ENCODE peak calls at places on chromosomes 7 and 10, in ten cellular contexts. K is endothelial cell of umbilical vein, L is HCT116, O is PC-3, U is fibroblast of lung, H is A673, D is hepatocyte, J is GM23248, M is GM12878, R is keratinocyte. V is an unnamed sample.

GRCh38 chr10:67722113-67722512 is 26.1 kb upstream of the CTNNA3 start:
- DNase-seq in K (no peak), L (no peak), O (no peak), U (no peak), H (no peak), D (no peak), J (no peak), M (no peak), R (no peak), V (no peak)

GRCh38 chr7:83655951-83656556 is 7.1 kb upstream of the SEMA3E start:
- DNase-seq in K (peak), L (peak), O (peak), U (peak), H (peak), D (peak), J (peak), M (peak), R (no peak), V (no peak)

GRCh38 chr10:114042895-114043531 is 653 bp upstream of the ADRB1 start:
- DNase-seq in K (peak), L (peak), O (no peak), U (peak), H (peak), D (peak), J (peak), M (no peak), R (no peak), V (no peak)

GRCh38 chr7:134374291-134374690 is 57.6 kb upstream of the SLC35B4 start:
- DNase-seq in K (no peak), L (no peak), O (no peak), U (no peak), H (no peak), D (peak), J (no peak), M (no peak), R (no peak), V (no peak)

GRCh38 chr7:106290319-106290718 is 5.5 kb upstream of the NAMPT start:
- DNase-seq in K (no peak), L (no peak), O (no peak), U (no peak), H (no peak), D (peak), J (no peak), M (no peak), R (no peak), V (no peak)

GRCh38 chr7:55545496-55545895 is 26.8 kb downstream of the VOPP1 start:
- DNase-seq in K (no peak), L (no peak), O (peak), U (peak), H (peak), D (no peak), J (peak), M (no peak), R (peak), V (no peak)

GRCh38 chr7:82348251-82348650 is 95.3 kb downstream of the CACNA2D1 start:
- DNase-seq in K (no peak), L (no peak), O (no peak), U (peak), H (no peak), D (no peak), J (no peak), M (no peak), R (no peak), V (no peak)

GRCh38 chr7:503575-504111 is 16.0 kb downstream of the PDGFA start:
- DNase-seq in K (no peak), L (no peak), O (no peak), U (no peak), H (no peak), D (peak), J (no peak), M (no peak), R (no peak), V (no peak)

GRCh38 chr7:42686594-42687156 is 225.2 kb downstream of the C7orf25 start:
- DNase-seq in K (no peak), L (no peak), O (no peak), U (no peak), H (peak), D (no peak), J (no peak), M (no peak), R (no peak), V (no peak)

GRCh38 chr10:34111179-34111578 is 703.9 kb downstream of the PARD3 start:
- DNase-seq in K (no peak), L (no peak), O (no peak), U (no peak), H (no peak), D (no peak), J (no peak), M (no peak), R (no peak), V (no peak)

GRCh38 chr7:19522486-19522885 is 186.4 kb downstream of the POLR1F start:
- DNase-seq in K (no peak), L (no peak), O (peak), U (peak), H (no peak), D (no peak), J (peak), M (no peak), R (no peak), V (no peak)

GRCh38 chr7:2862831-2863361 is 18.8 kb upstream of the GNA12 start:
- DNase-seq in K (no peak), L (no peak), O (peak), U (peak), H (no peak), D (no peak), J (no peak), M (no peak), R (no peak), V (no peak)

GRCh38 chr7:149883452-149883861 is 9.7 kb downstream of the ATP6V0E2 start:
- DNase-seq in K (peak), L (peak), O (peak), U (peak), H (peak), D (peak), J (peak), M (no peak), R (no peak), V (no peak)

GRCh38 chr10:86348321-86349210 is 18.0 kb downstream of the GRID1 start:
- DNase-seq in K (no peak), L (no peak), O (peak), U (no peak), H (no peak), D (no peak), J (no peak), M (no peak), R (no peak), V (no peak)

GRCh38 chr7:12638851-12639467 is 48.5 kb upstream of the ARL4A start:
- DNase-seq in K (peak), L (peak), O (peak), U (peak), H (peak), D (peak), J (peak), M (no peak), R (no peak), V (peak)

GRCh38 chr10:6089334-6090219 is 743 bp downstream of the RBM17 start:
- DNase-seq in K (peak), L (no peak), O (peak), U (no peak), H (peak), D (peak), J (peak), M (no peak), R (peak), V (no peak)

GRCh38 chr10:74754397-74754796 is 72.0 kb upstream of the KAT6B start:
- DNase-seq in K (no peak), L (no peak), O (no peak), U (no peak), H (no peak), D (no peak), J (no peak), M (no peak), R (no peak), V (no peak)

GRCh38 chr7:45088146-45088701 is 545 bp downstream of the NACAD start:
- DNase-seq in K (no peak), L (no peak), O (no peak), U (no peak), H (no peak), D (no peak), J (no peak), M (no peak), R (no peak), V (no peak)

GRCh38 chr7:84823530-84823929 is 363.3 kb downstream of the SEMA3D start:
- DNase-seq in K (no peak), L (no peak), O (no peak), U (no peak), H (no peak), D (no peak), J (no peak), M (no peak), R (no peak), V (no peak)

GRCh38 chr7:74372511-74373111 is 81.1 kb upstream of the GTF2IRD1 start:
- DNase-seq in K (no peak), L (no peak), O (no peak), U (peak), H (no peak), D (peak), J (no peak), M (no peak), R (no peak), V (no peak)

GRCh38 chr10:2119316-2119715 is 382.0 kb upstream of the ADARB2 start:
- DNase-seq in K (no peak), L (no peak), O (peak), U (no peak), H (no peak), D (no peak), J (no peak), M (no peak), R (peak), V (no peak)

GRCh38 chr7:105839271-105839670 is 37.1 kb downstream of the ATXN7L1 start:
- DNase-seq in K (no peak), L (no peak), O (no peak), U (no peak), H (no peak), D (no peak), J (no peak), M (no peak), R (no peak), V (no peak)

GRCh38 chr7:112540839-112541577 is 60.2 kb downstream of the LSMEM1 start:
- DNase-seq in K (no peak), L (no peak), O (peak), U (no peak), H (no peak), D (no peak), J (peak), M (no peak), R (no peak), V (no peak)

GRCh38 chr10:71740069-71740468 is 20.5 kb upstream of the C10orf105 start:
- DNase-seq in K (no peak), L (no peak), O (no peak), U (peak), H (no peak), D (peak), J (no peak), M (no peak), R (no peak), V (no peak)

GRCh38 chr7:30788640-30789333 is 17.6 kb downstream of the MINDY4 start:
- DNase-seq in K (no peak), L (no peak), O (no peak), U (no peak), H (no peak), D (no peak), J (no peak), M (no peak), R (no peak), V (no peak)

GRCh38 chr10:47369251-47369894 is 14.7 kb downstream of the ZNF488 start:
- DNase-seq in K (no peak), L (no peak), O (no peak), U (no peak), H (no peak), D (no peak), J (no peak), M (no peak), R (no peak), V (no peak)

GRCh38 chr10:70331486-70332268 is 47.9 kb upstream of the NPFFR1 start:
- DNase-seq in K (peak), L (peak), O (peak), U (peak), H (peak), D (peak), J (peak), M (peak), R (peak), V (peak)

GRCh38 chr7:2416659-2417058 is 13.2 kb downstream of the CHST12 start:
- DNase-seq in K (no peak), L (no peak), O (no peak), U (no peak), H (no peak), D (no peak), J (no peak), M (no peak), R (no peak), V (no peak)

GRCh38 chr7:100825760-100826545 is 1.4 kb downstream of the EPHB4 start:
- DNase-seq in K (peak), L (no peak), O (peak), U (peak), H (peak), D (peak), J (peak), M (no peak), R (no peak), V (no peak)

GRCh38 chr10:132676193-132676891 is 109.6 kb downstream of the NKX6-2 start:
- DNase-seq in K (no peak), L (no peak), O (no peak), U (no peak), H (no peak), D (no peak), J (no peak), M (no peak), R (no peak), V (no peak)

GRCh38 chr10:84542552-84542951 is 214.2 kb downstream of the CCSER2 start:
- DNase-seq in K (no peak), L (no peak), O (no peak), U (no peak), H (no peak), D (no peak), J (no peak), M (no peak), R (no peak), V (no peak)

GRCh38 chr10:117226813-117227451 is 14.0 kb upstream of the SLC18A2 start:
- DNase-seq in K (peak), L (peak), O (peak), U (no peak), H (peak), D (peak), J (peak), M (no peak), R (no peak), V (no peak)

GRCh38 chr10:125159932-125160855 is at the start of gene CTBP2:
- DNase-seq in K (peak), L (peak), O (peak), U (peak), H (peak), D (peak), J (peak), M (no peak), R (no peak), V (no peak)

GRCh38 chr7:2631924-2632716 is at the start of gene TTYH3:
- DNase-seq in K (peak), L (no peak), O (no peak), U (no peak), H (no peak), D (no peak), J (no peak), M (no peak), R (no peak), V (no peak)

DNA sequence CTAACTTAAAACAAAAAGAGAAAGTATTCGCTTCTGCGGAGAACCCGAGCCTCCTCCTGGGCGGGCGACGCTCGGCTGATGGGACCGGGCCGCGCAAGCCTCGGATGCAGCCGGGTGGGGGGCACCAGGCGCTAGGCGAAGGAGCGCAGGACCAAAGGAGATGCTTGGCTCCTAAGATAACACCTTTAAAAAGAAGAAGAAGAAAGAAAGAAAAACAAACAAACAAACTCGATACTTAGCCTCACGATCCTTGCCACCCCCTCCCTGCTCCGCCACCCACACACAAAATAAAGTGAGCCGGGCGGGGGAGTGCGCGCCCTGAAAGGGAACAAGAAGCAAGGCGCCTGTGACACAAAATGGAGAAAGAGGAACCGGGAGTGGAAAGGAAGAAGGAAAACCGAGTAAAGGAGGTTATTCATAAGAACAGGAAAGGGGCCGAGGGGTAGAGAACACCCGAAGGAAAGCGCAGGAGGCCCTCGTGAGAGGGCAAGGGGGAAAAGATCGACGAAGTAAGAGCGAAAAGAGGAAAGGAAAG is 34.0 kb upstream of the EBLN1 start:
- DNase-seq in K (peak), L (no peak), O (peak), U (peak), H (peak), D (peak), J (peak), M (no peak), R (no peak), V (no peak)
- TF ChIP-seq EZH2 in K (no peak), L (no peak), O (no peak), U (no peak), H (no peak), D (no peak), J (no peak), M (no peak), R (no peak), V (no peak)

GRCh38 chr7:108000875-108001758 is 1.8 kb downstream of the LAMB1 start:
- DNase-seq in K (peak), L (no peak), O (peak), U (peak), H (peak), D (peak), J (peak), M (no peak), R (no peak), V (no peak)

GRCh38 chr7:108003591-108003935 is 602 bp upstream of the LAMB1 start:
- DNase-seq in K (no peak), L (no peak), O (no peak), U (no peak), H (no peak), D (no peak), J (no peak), M (no peak), R (no peak), V (no peak)

GRCh38 chr7:108001759-108002725 is 919 bp downstream of the LAMB1 start:
- DNase-seq in K (no peak), L (no peak), O (no peak), U (no peak), H (peak), D (peak), J (peak), M (no peak), R (no peak), V (no peak)

GRCh38 chr7:108004220-108005142 is 1.5 kb upstream of the LAMB1 start:
- DNase-seq in K (peak), L (no peak), O (peak), U (peak), H (no peak), D (peak), J (peak), M (no peak), R (no peak), V (no peak)

DNA sequence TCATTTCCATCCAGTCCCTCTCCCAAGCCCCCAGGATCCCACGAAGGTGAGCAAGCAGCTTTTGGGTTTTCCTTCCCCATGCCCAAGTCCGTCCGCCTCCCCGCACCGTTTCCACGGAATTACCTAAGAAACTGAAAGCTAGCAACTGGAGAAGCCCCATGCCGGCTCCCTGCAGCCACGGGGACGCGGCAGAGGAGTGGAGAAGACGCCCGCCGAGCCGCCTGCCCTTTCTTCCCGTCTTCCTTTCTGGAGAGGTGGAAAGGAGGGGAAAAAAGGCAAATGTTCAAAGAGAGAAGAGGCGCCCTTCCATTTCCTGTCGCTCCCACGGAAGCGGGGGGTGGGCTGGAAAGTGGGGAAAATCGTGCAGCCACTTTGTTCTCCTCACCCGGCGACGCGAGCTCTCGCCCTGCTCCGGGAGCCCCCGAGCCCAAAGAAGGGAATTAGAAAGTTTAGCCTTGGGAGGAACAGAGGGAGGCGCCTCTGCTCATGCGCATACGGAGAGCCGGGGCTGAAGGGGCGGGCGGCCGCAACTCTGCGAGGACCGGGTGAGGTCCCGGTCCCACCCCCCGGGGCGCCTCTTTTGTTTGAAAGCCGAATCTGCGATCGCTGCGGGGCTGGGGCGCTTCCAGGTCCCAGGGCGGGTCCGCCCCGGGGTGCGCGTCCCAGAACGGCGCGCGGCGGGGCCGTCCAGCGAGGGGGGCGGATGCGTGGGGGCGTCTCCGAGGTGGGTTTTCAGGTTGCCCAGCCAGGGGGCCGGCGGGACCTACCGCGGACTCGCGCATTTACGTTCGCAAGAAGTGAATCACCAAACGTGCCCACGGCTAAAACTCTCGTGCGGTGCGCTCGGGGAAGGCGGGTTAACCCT is at the start of gene LAMB1:
- DNase-seq in K (peak), L (no peak), O (peak), U (peak), H (peak), D (peak), J (peak), M (no peak), R (no peak), V (no peak)
- TF ChIP-seq EZH2 in K (no peak), L (no peak), O (no peak), U (no peak), H (no peak), D (no peak), J (no peak), M (no peak), R (no peak), V (no peak)

DNA sequence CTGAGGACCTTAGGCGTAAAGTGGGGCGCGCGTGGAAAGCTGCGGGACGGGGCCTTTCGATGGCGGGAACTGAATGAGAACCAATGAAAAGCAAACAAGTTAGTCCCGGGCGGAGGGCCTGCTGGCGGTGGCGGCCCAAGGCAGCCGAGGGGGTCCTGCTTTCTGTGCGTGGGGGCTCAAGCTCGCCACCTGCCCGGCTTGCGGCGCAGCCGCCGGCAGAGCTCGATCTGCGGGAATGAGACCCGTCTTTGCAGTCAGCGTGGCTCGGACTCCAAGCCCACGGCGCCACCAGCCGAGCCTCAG is 477 bp upstream of the CXCL12 start:
- DNase-seq in K (no peak), L (no peak), O (no peak), U (no peak), H (no peak), D (no peak), J (no peak), M (no peak), R (no peak), V (no peak)
- TF ChIP-seq EZH2 in K (no peak), L (no peak), O (peak), U (no peak), H (peak), D (peak), J (no peak), M (no peak), R (peak), V (no peak)

DNA sequence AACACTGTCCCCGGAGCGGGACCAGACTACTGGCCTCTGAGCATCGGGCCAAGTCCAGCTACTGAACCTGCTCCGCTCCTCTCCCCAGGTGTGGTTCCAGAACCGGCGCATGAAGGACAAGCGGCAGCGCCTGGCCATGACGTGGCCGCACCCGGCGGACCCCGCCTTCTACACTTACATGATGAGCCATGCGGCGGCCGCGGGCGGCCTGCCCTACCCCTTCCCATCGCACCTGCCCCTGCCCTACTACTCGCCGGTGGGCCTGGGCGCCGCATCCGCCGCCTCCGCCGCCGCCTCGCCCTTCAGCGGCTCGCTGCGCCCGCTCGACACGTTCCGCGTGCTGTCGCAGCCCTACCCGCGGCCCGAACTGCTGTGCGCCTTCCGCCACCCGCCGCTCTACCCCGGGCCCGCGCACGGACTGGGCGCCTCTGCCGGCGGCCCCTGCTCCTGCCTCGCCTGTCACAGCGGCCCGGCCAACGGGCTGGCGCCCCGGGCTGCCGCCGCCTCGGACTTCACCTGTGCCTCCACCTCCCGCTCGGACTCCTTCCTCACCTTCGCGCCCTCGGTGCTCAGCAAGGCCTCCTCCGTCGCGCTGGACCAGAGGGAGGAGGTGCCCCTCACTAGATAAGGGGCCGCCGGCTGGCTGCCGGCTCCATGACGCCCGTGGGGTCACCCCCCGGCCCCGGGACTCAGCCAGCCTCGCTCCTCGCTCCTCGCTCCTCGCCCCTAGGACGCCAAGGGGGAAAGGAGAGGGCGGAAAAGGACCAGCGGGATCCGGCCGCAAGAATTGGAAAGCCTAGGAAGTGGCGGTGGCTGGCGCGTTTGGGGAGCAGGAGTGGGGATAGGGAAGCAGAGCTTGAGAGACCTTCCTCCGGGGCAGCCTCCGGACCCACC is 3.4 kb downstream of the EVX1 start:
- DNase-seq in K (no peak), L (no peak), O (no peak), U (no peak), H (no peak), D (no peak), J (peak), M (no peak), R (no peak), V (no peak)
- TF ChIP-seq EZH2 in K (peak), L (no peak), O (no peak), U (peak), H (peak), D (no peak), J (peak), M (no peak), R (peak), V (peak)